ENCODE peak calls at places on chromosomes 16 and 17, in five cellular contexts. Y is GM12878, P is gastrocnemius medialis, J is breast epithelium, Q is cardiac muscle cell. B is an unnamed sample. For H3K4me1, the result is how much of the 10 kb centered on the place peaks cover.

GRCh38 chr16:19771040-19771439 is 53.0 kb downstream of the IQCK start:
- DNase-seq in Y (no peak), P (no peak), J (no peak), Q (no peak), B (no peak)

GRCh38 chr16:28280881-28281836 is 11.2 kb upstream of the SBK1 start:
- DNase-seq in Y (no peak), P (no peak), J (no peak), Q (no peak), B (no peak)

GRCh38 chr17:82442643-82443464 is 7.7 kb downstream of the CYBC1 start:
- DNase-seq in Y (no peak), P (no peak), J (no peak), Q (no peak), B (no peak)

GRCh38 chr16:81035398-81035974 is at the start of gene ATMIN:
- DNase-seq in Y (peak), P (peak), J (peak), Q (peak), B (peak)

GRCh38 chr16:74867281-74867849 is 92.7 kb upstream of the FA2H start:
- DNase-seq in Y (no peak), P (no peak), J (no peak), Q (no peak), B (no peak)

GRCh38 chr17:75652934-75653549 is 13.9 kb downstream of the RECQL5 start:
- DNase-seq in Y (no peak), P (no peak), J (no peak), Q (peak), B (no peak)

GRCh38 chr17:56416682-56417351 is 176.7 kb upstream of the NOG start:
- DNase-seq in Y (no peak), P (no peak), J (no peak), Q (no peak), B (no peak)

GRCh38 chr16:376817-377418 is 4.9 kb downstream of the PGAP6 start:
- DNase-seq in Y (no peak), P (no peak), J (no peak), Q (no peak), B (no peak)

GRCh38 chr16:59905131-59905530 is 1171.0 kb upstream of the GOT2 start:
- DNase-seq in Y (no peak), P (no peak), J (no peak), Q (no peak), B (no peak)

GRCh38 chr16:30949655-30950515 is 1.0 kb downstream of the ORAI3 start:
- DNase-seq in Y (peak), P (peak), J (peak), Q (peak), B (peak)

GRCh38 chr17:15185625-15185991 is 79.5 kb downstream of the PMP22 start:
- DNase-seq in Y (no peak), P (peak), J (no peak), Q (peak), B (no peak)

GRCh38 chr16:11319529-11320146 is 25.6 kb upstream of the RMI2 start:
- DNase-seq in Y (no peak), P (no peak), J (no peak), Q (no peak), B (no peak)

GRCh38 chr17:29102046-29102445 is 59.1 kb downstream of the PIPOX start:
- DNase-seq in Y (no peak), P (peak), J (no peak), Q (no peak), B (no peak)

GRCh38 chr17:61289408-61290385 is 109.9 kb upstream of the TBX2 start:
- DNase-seq in Y (no peak), P (no peak), J (no peak), Q (no peak), B (no peak)

GRCh38 chr16:69477546-69477945 is 53.1 kb downstream of the CYB5B start:
- DNase-seq in Y (no peak), P (no peak), J (no peak), Q (peak), B (no peak)

GRCh38 chr16:23148166-23148512 is 1.1 kb downstream of the USP31 start:
- DNase-seq in Y (no peak), P (no peak), J (no peak), Q (no peak), B (no peak)

GRCh38 chr16:26195225-26195624 is 503.5 kb downstream of the HS3ST4 start:
- DNase-seq in Y (no peak), P (no peak), J (no peak), Q (no peak), B (no peak)

GRCh38 chr17:82861393-82861775 is 21.6 kb upstream of the ZNF750 start:
- DNase-seq in Y (no peak), P (no peak), J (no peak), Q (no peak), B (no peak)

GRCh38 chr16:22220076-22220453 is 14.0 kb downstream of the EEF2K start:
- DNase-seq in Y (no peak), P (peak), J (no peak), Q (peak), B (peak)

GRCh38 chr17:81396722-81397313 is 1.6 kb downstream of the BAHCC1 start:
- DNase-seq in Y (no peak), P (peak), J (no peak), Q (peak), B (no peak)

GRCh38 chr16:14275934-14276333 is 204.8 kb downstream of the MRTFB start:
- DNase-seq in Y (no peak), P (no peak), J (no peak), Q (no peak), B (no peak)

GRCh38 chr17:81156866-81157805 is 8.2 kb upstream of the PVALEF start:
- DNase-seq in Y (no peak), P (no peak), J (no peak), Q (no peak), B (no peak)

GRCh38 chr17:63354251-63354650 is 91.9 kb downstream of the CYB561 start:
- DNase-seq in Y (no peak), P (no peak), J (no peak), Q (peak), B (no peak)

GRCh38 chr17:36850794-36851193 is 86.5 kb upstream of the LHX1 start:
- DNase-seq in Y (no peak), P (no peak), J (no peak), Q (peak), B (no peak)

GRCh38 chr17:78304549-78305037 is 55.3 kb downstream of the SOCS3 start:
- DNase-seq in Y (no peak), P (peak), J (no peak), Q (no peak), B (no peak)

GRCh38 chr16:52643006-52643405 is 96.1 kb upstream of the TOX3 start:
- DNase-seq in Y (no peak), P (no peak), J (no peak), Q (no peak), B (no peak)

GRCh38 chr16:80583466-80583865 is 42.7 kb downstream of the DYNLRB2 start:
- DNase-seq in Y (no peak), P (peak), J (no peak), Q (peak), B (no peak)

GRCh38 chr17:50035421-50035879 is 20.5 kb upstream of the ITGA3 start:
- DNase-seq in Y (no peak), P (no peak), J (no peak), Q (no peak), B (no peak)

GRCh38 chr17:50035930-50036329 is 20.0 kb upstream of the ITGA3 start:
- DNase-seq in Y (no peak), P (no peak), J (no peak), Q (no peak), B (no peak)

GRCh38 chr17:50036455-50037320 is 19.2 kb upstream of the ITGA3 start:
- DNase-seq in Y (no peak), P (no peak), J (no peak), Q (no peak), B (no peak)

GRCh38 chr17:50034504-50035364 is 21.2 kb upstream of the ITGA3 start:
- DNase-seq in Y (no peak), P (no peak), J (no peak), Q (no peak), B (no peak)

GRCh38 chr17:50033316-50033715 is 22.6 kb upstream of the ITGA3 start:
- DNase-seq in Y (no peak), P (no peak), J (no peak), Q (peak), B (no peak)
- H3K4me1 ChIP-seq in Y (under half), P (under half), J (under half), Q (under half), B (under half)

GRCh38 chr16:84982434-84982833 is 28.9 kb downstream of the ZDHHC7 start:
- DNase-seq in Y (no peak), P (peak), J (no peak), Q (no peak), B (no peak)
- TF ChIP-seq CTCF in Y (no peak), P (peak), J (peak), Q (no peak), B (no peak)

GRCh38 chr17:5686246-5686645 is 101.9 kb upstream of the NLRP1 start:
- DNase-seq in Y (no peak), P (no peak), J (no peak), Q (no peak), B (no peak)

GRCh38 chr17:5678171-5678570 is 93.9 kb upstream of the NLRP1 start:
- DNase-seq in Y (no peak), P (no peak), J (no peak), Q (no peak), B (no peak)

GRCh38 chr17:5683241-5683640 is 98.9 kb upstream of the NLRP1 start:
- DNase-seq in Y (no peak), P (no peak), J (no peak), Q (no peak), B (no peak)

GRCh38 chr17:5676012-5676411 is 91.7 kb upstream of the NLRP1 start:
- DNase-seq in Y (peak), P (no peak), J (no peak), Q (no peak), B (no peak)

GRCh38 chr17:5680766-5681165 is 96.5 kb upstream of the NLRP1 start:
- DNase-seq in Y (no peak), P (no peak), J (no peak), Q (no peak), B (no peak)
- H3K4me3 ChIP-seq in Y (no peak), P (no peak), J (no peak), Q (no peak), B (no peak)

GRCh38 chr16:88503771-88504488 is 50.9 kb downstream of the ZFPM1 start:
- DNase-seq in Y (no peak), P (no peak), J (no peak), Q (no peak), B (no peak)

GRCh38 chr16:88502776-88503280 is 49.7 kb downstream of the ZFPM1 start:
- DNase-seq in Y (no peak), P (no peak), J (no peak), Q (no peak), B (no peak)

GRCh38 chr16:88504489-88505404 is 51.7 kb downstream of the ZFPM1 start:
- DNase-seq in Y (no peak), P (no peak), J (no peak), Q (no peak), B (no peak)

GRCh38 chr16:88502371-88502770 is 49.3 kb downstream of the ZFPM1 start:
- DNase-seq in Y (no peak), P (no peak), J (no peak), Q (no peak), B (no peak)

DNA sequence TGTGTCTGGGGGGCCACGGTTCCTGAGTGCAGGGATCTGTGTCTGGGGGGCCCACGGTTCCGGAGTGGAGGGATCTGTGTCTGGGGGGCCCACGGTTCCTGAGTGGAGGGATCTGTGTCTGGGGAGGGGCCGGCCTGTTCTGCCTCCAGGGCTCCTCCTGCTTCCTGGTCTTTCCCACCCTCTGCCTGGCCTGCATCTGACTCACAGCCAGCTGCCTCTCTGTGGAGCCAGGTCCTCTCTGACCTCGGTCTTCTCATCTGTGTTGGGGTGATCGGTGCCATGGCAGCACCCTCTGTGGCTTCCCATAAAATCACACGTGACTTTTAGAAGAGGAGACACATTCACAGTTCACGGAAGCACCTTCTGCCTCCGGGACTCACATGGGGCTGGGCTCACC is 50.3 kb downstream of the ZFPM1 start:
- DNase-seq in Y (no peak), P (no peak), J (no peak), Q (peak), B (no peak)
- H3K4me1 ChIP-seq in Y (under half), P (under half), J (under half), Q (under half), B (under half)

GRCh38 chr16:1752853-1753252 is 18.5 kb downstream of the NME3 start:
- DNase-seq in Y (no peak), P (no peak), J (no peak), Q (no peak), B (no peak)
- TF ChIP-seq CTCF in Y (no peak), P (no peak), J (no peak), Q (no peak), B (no peak)

GRCh38 chr16:12871784-12872183 is 29.6 kb upstream of the SHISA9 start:
- DNase-seq in Y (no peak), P (no peak), J (no peak), Q (no peak), B (no peak)
- H3K4me3 ChIP-seq in Y (no peak), P (no peak), J (no peak), Q (no peak), B (no peak)

DNA sequence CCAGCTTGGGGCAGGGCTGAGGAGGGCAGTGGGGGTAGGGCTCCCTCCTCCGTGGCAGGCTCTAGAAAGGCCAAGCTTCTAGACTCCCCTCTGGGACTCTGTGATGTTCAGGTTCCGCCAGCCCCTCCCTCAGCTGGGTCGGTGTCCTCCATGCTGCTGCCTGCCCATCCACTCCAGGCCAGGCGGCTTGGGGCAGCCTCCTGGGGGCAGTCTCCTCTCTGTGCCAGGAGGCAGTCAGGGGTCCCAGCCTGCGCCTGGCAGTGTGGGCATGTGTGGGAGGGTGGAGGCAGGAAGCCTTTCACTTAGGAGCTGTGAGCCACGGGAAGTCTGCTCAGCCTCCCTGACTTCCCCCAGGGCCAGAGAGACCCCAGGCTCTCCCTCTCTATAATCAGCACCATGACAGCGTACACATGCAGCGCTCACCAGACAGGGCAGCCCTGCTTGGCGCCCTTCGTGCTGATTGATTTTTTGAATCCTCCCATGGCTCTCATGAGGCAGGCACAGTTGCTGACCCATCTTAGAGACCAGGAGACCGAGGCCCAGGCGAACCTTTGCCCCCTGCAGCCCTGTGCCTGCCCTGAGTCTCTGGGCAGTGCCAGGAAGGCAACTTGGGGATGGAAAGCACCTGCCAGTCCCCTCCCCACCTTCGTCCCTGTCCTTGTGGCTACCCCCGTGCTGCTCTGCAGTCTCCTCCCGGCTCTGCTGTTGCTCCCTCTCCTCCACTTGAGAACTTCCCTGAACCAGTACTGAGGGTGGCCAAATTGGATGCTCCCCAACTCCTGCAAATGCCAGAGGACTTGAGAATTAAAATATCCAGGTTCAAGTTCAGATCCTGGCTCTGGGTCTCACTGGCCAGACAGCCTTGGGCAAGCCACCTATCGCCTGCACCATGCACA is 234.7 kb upstream of the GSE1 start:
- DNase-seq in Y (no peak), P (no peak), J (no peak), Q (no peak), B (no peak)
- H3K4me1 ChIP-seq in Y (under half), P (under half), J (under half), Q (under half), B (under half)

GRCh38 chr17:38914741-38915638 is 10.4 kb upstream of the LASP1NB start:
- DNase-seq in Y (no peak), P (no peak), J (no peak), Q (no peak), B (no peak)
- TF ChIP-seq CTCF in Y (no peak), P (no peak), J (no peak), Q (no peak), B (no peak)

GRCh38 chr16:88534731-88535141 is 35.5 kb upstream of the ZC3H18 start:
- DNase-seq in Y (no peak), P (peak), J (no peak), Q (peak), B (no peak)

GRCh38 chr16:88532434-88533241 is 37.6 kb upstream of the ZC3H18 start:
- DNase-seq in Y (no peak), P (no peak), J (no peak), Q (no peak), B (no peak)

GRCh38 chr16:88531931-88532433 is 38.2 kb upstream of the ZC3H18 start:
- DNase-seq in Y (no peak), P (no peak), J (no peak), Q (no peak), B (no peak)

GRCh38 chr16:88533945-88534641 is 36.1 kb upstream of the ZC3H18 start:
- DNase-seq in Y (no peak), P (peak), J (peak), Q (peak), B (peak)

GRCh38 chr16:88533381-88533831 is 36.8 kb upstream of the ZC3H18 start:
- DNase-seq in Y (no peak), P (no peak), J (no peak), Q (peak), B (no peak)
- H3K4me3 ChIP-seq in Y (no peak), P (peak), J (peak), Q (no peak), B (no peak)

B was measured in uterus.